ENCODE peak calls at places on chromosome 15, in four cellular contexts. One of them, this sample, is unnamed.

GRCh38 chr15:53522878-53523455 is 236.5 kb downstream of the WDR72 start:
- DNase-seq in K562: no peak
- DNase-seq in HCT116: no peak
- DNase-seq in body of pancreas: no peak
- DNase-seq in this sample: no peak

GRCh38 chr15:22968356-22968755 is 11.8 kb downstream of the CYFIP1 start:
- DNase-seq in body of pancreas: no peak
- DNase-seq in K562: no peak
- DNase-seq in HCT116: no peak
- DNase-seq in this sample: no peak

GRCh38 chr15:89030311-89030710 is 57.9 kb upstream of the ABHD2 start:
- DNase-seq in body of pancreas: no peak
- DNase-seq in HCT116: no peak
- DNase-seq in K562: no peak
- DNase-seq in this sample: no peak

GRCh38 chr15:62644216-62644873 is 398.2 kb upstream of the TPM1 start:
- DNase-seq in body of pancreas: no peak
- DNase-seq in HCT116: no peak
- DNase-seq in K562: no peak
- DNase-seq in this sample: no peak

GRCh38 chr15:77617507-77618285 is 15.0 kb downstream of the LINGO1 start:
- DNase-seq in body of pancreas: no peak
- DNase-seq in K562: peak; percentile 38
- DNase-seq in HCT116: peak; percentile 13
- DNase-seq in this sample: peak; percentile 26

GRCh38 chr15:36329592-36329991 is 249.8 kb upstream of the CDIN1 start:
- DNase-seq in HCT116: no peak
- DNase-seq in body of pancreas: no peak
- DNase-seq in K562: no peak
- DNase-seq in this sample: no peak

GRCh38 chr15:36831915-36832310 is 252.5 kb downstream of the CDIN1 start:
- DNase-seq in HCT116: no peak
- DNase-seq in K562: no peak
- DNase-seq in body of pancreas: no peak
- DNase-seq in this sample: no peak

GRCh38 chr15:52050416-52050815 is 31.4 kb downstream of the MAPK6 start:
- DNase-seq in K562: no peak
- DNase-seq in body of pancreas: no peak
- DNase-seq in HCT116: no peak
- DNase-seq in this sample: no peak

GRCh38 chr15:61032600-61033286 is 196.4 kb downstream of the RORA start:
- DNase-seq in body of pancreas: peak; percentile 13
- DNase-seq in K562: no peak
- DNase-seq in HCT116: no peak
- DNase-seq in this sample: no peak

GRCh38 chr15:24956131-24956838 is 1.5 kb downstream of the SNRPN start:
- DNase-seq in K562: no peak
- DNase-seq in body of pancreas: peak; percentile 70
- DNase-seq in HCT116: no peak
- DNase-seq in this sample: peak; percentile 73

GRCh38 chr15:31448635-31448979 is 122.0 kb downstream of the KLF13 start:
- DNase-seq in K562: no peak
- DNase-seq in HCT116: no peak
- DNase-seq in body of pancreas: no peak
- DNase-seq in this sample: peak; percentile 64

GRCh38 chr15:86743283-86743903 is 663.7 kb downstream of the AGBL1 start:
- DNase-seq in HCT116: no peak
- DNase-seq in K562: peak; percentile 8
- DNase-seq in body of pancreas: peak; percentile 46
- DNase-seq in this sample: peak; percentile 11

GRCh38 chr15:38274135-38274534 is 21.5 kb downstream of the SPRED1 start:
- DNase-seq in body of pancreas: no peak
- DNase-seq in K562: no peak
- DNase-seq in HCT116: no peak
- DNase-seq in this sample: no peak

GRCh38 chr15:81312790-81313543 is 11.0 kb downstream of the STARD5 start:
- DNase-seq in body of pancreas: peak; percentile 38
- DNase-seq in HCT116: peak; percentile 84
- DNase-seq in K562: no peak
- DNase-seq in this sample: no peak

GRCh38 chr15:83926116-83926515 is 272.2 kb downstream of the ADAMTSL3 start:
- DNase-seq in body of pancreas: no peak
- DNase-seq in HCT116: no peak
- DNase-seq in K562: no peak
- DNase-seq in this sample: no peak

GRCh38 chr15:60871731-60872130 is 357.4 kb downstream of the RORA start:
- DNase-seq in body of pancreas: no peak
- DNase-seq in K562: no peak
- DNase-seq in HCT116: no peak
- DNase-seq in this sample: no peak

GRCh38 chr15:65286704-65287514 is at the start of gene PARP16:
- DNase-seq in HCT116: peak; percentile 73
- DNase-seq in K562: peak; percentile 94
- DNase-seq in body of pancreas: peak; percentile 92
- DNase-seq in this sample: peak; percentile 95

GRCh38 chr15:64131547-64131946 is 20.0 kb upstream of the SNX22 start:
- DNase-seq in K562: no peak
- DNase-seq in HCT116: no peak
- DNase-seq in body of pancreas: no peak
- DNase-seq in this sample: no peak

GRCh38 chr15:22839046-22839705 is 710 bp downstream of the NIPA2 start:
- DNase-seq in K562: no peak
- DNase-seq in body of pancreas: no peak
- DNase-seq in HCT116: no peak
- DNase-seq in this sample: peak; percentile 56

GRCh38 chr15:68829068-68829467 is 8.4 kb upstream of the ANP32A start:
- DNase-seq in K562: no peak
- DNase-seq in body of pancreas: no peak
- DNase-seq in HCT116: no peak
- DNase-seq in this sample: peak; percentile 45

GRCh38 chr15:53910852-53911251 is 67.4 kb upstream of the UNC13C start:
- DNase-seq in body of pancreas: no peak
- DNase-seq in K562: no peak
- DNase-seq in HCT116: no peak
- DNase-seq in this sample: no peak

GRCh38 chr15:100968043-100968966 is 49.1 kb downstream of the LRRK1 start:
- DNase-seq in HCT116: no peak
- DNase-seq in body of pancreas: no peak
- DNase-seq in K562: no peak
- DNase-seq in this sample: no peak

GRCh38 chr15:39589815-39590644 is 9.2 kb downstream of the THBS1 start:
- DNase-seq in K562: no peak
- DNase-seq in HCT116: no peak
- DNase-seq in body of pancreas: no peak
- DNase-seq in this sample: no peak

GRCh38 chr15:51161491-51162260 is 67.0 kb upstream of the TNFAIP8L3 start:
- DNase-seq in K562: no peak
- DNase-seq in HCT116: no peak
- DNase-seq in body of pancreas: no peak
- DNase-seq in this sample: no peak

GRCh38 chr15:62264196-62264595 is 99.1 kb upstream of the C2CD4B start:
- DNase-seq in K562: no peak
- DNase-seq in body of pancreas: no peak
- DNase-seq in HCT116: no peak
- DNase-seq in this sample: no peak

GRCh38 chr15:80801891-80802680 is 22.9 kb downstream of the CEMIP start:
- DNase-seq in body of pancreas: no peak
- DNase-seq in HCT116: no peak
- DNase-seq in K562: no peak
- DNase-seq in this sample: no peak

DNA sequence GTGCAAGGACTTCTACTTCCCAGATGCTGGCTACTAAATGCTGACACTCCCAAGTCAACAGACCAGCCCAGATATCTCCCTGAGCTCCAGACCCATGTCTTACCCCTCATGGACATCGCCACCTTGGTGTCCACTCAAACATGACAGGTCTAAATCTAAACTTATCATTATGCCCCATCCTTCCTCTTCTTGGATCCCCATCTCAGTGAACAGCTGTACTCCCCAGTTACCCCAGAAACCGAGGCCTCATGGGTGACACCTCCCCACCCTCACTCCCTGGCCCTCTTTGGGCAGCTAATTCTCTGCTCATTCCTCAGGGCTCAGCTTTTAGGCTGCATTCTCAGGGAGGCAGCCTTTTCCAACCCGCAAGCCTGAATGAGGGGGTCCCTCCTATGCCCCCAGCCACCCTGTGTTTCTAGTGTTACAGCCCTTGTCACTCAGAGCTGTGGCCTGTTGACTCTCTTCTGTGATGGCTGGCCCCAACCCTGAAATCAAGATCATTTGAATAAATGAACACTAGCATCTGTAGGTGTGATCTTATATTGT is 5.4 kb downstream of the EHD4 start:
- DNase-seq in K562: no peak
- DNase-seq in body of pancreas: peak; percentile 6
- DNase-seq in HCT116: no peak
- DNase-seq in this sample: no peak
- TF ChIP-seq POLR2A in K562: no peak
- TF ChIP-seq POLR2A in body of pancreas: no peak
- TF ChIP-seq POLR2A in HCT116: no peak
- TF ChIP-seq POLR2A in this sample: no peak

GRCh38 chr15:96356494-96357455 is 26.3 kb downstream of the NR2F2 start:
- DNase-seq in K562: peak; percentile 83
- DNase-seq in body of pancreas: peak; percentile 84
- DNase-seq in HCT116: peak; percentile 72
- DNase-seq in this sample: peak; percentile 71
- TF ChIP-seq POLR2A in K562: peak; percentile 78
- TF ChIP-seq POLR2A in body of pancreas: no peak
- TF ChIP-seq POLR2A in HCT116: no peak
- TF ChIP-seq POLR2A in this sample: no peak

DNA sequence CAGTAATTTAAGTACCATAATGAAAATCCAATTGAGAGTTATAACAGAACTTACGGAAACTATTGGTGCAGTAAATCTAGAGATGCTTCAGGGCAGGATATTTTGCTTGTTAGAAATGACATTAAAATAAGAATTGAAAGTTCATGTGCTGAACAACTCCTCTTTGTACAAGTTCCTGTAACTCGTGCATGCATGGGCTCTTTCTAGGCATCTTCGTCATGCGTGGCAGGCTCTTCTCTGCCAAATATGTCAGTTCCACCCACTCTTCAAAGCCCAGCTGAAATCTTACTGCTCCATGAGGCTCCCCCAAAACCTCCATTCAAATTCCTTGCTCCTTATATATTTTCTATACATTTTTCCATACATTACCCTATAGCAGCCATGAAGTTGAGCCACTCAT is 48.7 kb downstream of the FBN1 start:
- DNase-seq in body of pancreas: no peak
- DNase-seq in K562: no peak
- DNase-seq in HCT116: no peak
- DNase-seq in this sample: no peak
- TF ChIP-seq POLR2A in body of pancreas: no peak
- TF ChIP-seq POLR2A in K562: no peak
- TF ChIP-seq POLR2A in HCT116: no peak
- TF ChIP-seq POLR2A in this sample: no peak

GRCh38 chr15:27696530-27696929 is 402.6 kb downstream of the OCA2 start:
- DNase-seq in body of pancreas: no peak
- DNase-seq in HCT116: no peak
- DNase-seq in K562: no peak
- DNase-seq in this sample: no peak
- TF ChIP-seq POLR2A in body of pancreas: no peak
- TF ChIP-seq POLR2A in HCT116: no peak
- TF ChIP-seq POLR2A in K562: no peak
- TF ChIP-seq POLR2A in this sample: no peak

GRCh38 chr15:90664650-90665287 is 52.4 kb upstream of the BLM start:
- DNase-seq in body of pancreas: peak; percentile 31
- DNase-seq in HCT116: no peak
- DNase-seq in K562: no peak
- DNase-seq in this sample: peak; percentile 56

GRCh38 chr15:90660195-90660995 is 56.8 kb upstream of the BLM start:
- DNase-seq in HCT116: no peak
- DNase-seq in body of pancreas: no peak
- DNase-seq in K562: peak; percentile 76
- DNase-seq in this sample: peak; percentile 86

GRCh38 chr15:90666135-90666909 is 50.8 kb upstream of the BLM start:
- DNase-seq in HCT116: no peak
- DNase-seq in K562: no peak
- DNase-seq in body of pancreas: no peak
- DNase-seq in this sample: no peak

GRCh38 chr15:90667063-90667754 is 49.9 kb upstream of the BLM start:
- DNase-seq in body of pancreas: no peak
- DNase-seq in HCT116: no peak
- DNase-seq in K562: no peak
- DNase-seq in this sample: no peak

DNA sequence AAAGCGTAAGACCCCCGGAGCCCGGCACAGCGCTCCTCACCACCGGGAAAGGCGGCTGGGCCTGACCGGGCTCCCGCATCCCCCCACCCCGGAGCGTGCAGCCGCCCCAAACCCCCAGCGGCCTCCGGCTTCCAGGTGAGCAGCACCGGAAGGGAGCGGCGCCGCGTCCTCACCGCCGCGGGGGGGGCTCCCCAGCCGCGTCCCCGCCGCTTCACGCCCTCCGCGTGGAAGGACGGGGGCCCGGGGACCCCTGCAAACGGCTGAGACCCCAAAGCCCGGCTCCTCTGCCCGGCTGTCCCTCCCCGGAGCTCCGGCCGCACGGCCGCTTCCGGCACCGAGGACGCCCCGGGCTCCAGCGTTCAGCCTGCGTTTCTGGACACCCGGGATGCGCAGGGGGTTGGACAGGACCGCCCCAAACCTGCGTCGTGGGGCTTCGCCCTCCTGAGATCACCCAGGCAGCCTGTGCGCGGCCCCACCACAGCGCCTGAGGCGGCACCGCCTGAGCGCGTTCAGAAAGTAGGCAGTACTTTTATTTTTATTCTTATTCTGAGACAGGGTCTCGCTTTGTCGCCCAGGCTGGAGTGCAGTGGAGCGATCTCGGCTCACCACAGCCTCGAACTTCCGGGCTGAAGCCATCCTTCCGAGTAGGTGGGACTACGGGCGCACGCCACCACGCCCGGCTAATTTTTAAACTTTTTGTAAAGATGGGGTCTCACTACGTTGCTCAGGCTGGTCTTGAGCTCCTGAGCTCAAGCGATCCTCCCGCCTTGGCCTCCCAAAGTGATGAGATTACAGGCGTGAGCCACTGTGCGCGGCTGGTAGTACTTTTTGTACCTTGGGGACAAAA is 51.6 kb upstream of the BLM start:
- DNase-seq in K562: peak; percentile 80
- DNase-seq in HCT116: peak; percentile 41
- DNase-seq in body of pancreas: peak; percentile 50
- DNase-seq in this sample: peak; percentile 82
- TF ChIP-seq POLR2A in K562: peak; percentile 79
- TF ChIP-seq POLR2A in HCT116: peak; percentile 61
- TF ChIP-seq POLR2A in body of pancreas: peak; percentile 42
- TF ChIP-seq POLR2A in this sample: peak; percentile 85

This sample was measured in erythroblast.